ENCODE peak calls at places on chromosomes 5 and 9, in eight cellular contexts. E, I, B, U, V, L, X and G are unnamed samples.

GRCh38 chr5:83846601-83847000 is 125.9 kb upstream of the HAPLN1 start:
- DNase-seq in E (no peak), I (no peak), B (no peak), U (no peak), V (no peak), L (no peak), X (no peak), G (no peak)

GRCh38 chr9:133979124-133979920 is 12.8 kb downstream of the VAV2 start:
- DNase-seq in E (peak), I (peak), B (peak), U (no peak), V (no peak), L (no peak), X (no peak), G (peak)

GRCh38 chr5:110899566-110900412 is 161.0 kb downstream of the SLC25A46 start:
- DNase-seq in E (no peak), I (no peak), B (peak), U (no peak), V (no peak), L (no peak), X (no peak), G (no peak)

GRCh38 chr5:102229685-102230084 is 66.4 kb downstream of the SLCO4C1 start:
- DNase-seq in E (no peak), I (no peak), B (no peak), U (no peak), V (no peak), L (no peak), X (no peak), G (no peak)

GRCh38 chr5:23013395-23013994 is 160.4 kb upstream of the CDH12 start:
- DNase-seq in E (no peak), I (no peak), B (no peak), U (no peak), V (no peak), L (no peak), X (no peak), G (no peak)

GRCh38 chr9:77899679-77900354 is 131.8 kb downstream of the GNAQ start:
- DNase-seq in E (no peak), I (no peak), B (no peak), U (peak), V (no peak), L (peak), X (no peak), G (no peak)

GRCh38 chr5:138721979-138722378 is 31.2 kb upstream of the CTNNA1 start:
- DNase-seq in E (no peak), I (no peak), B (no peak), U (no peak), V (no peak), L (no peak), X (no peak), G (no peak)

GRCh38 chr5:68240196-68240595 is 24.6 kb downstream of the PIK3R1 start:
- DNase-seq in E (no peak), I (peak), B (peak), U (no peak), V (no peak), L (peak), X (no peak), G (peak)

GRCh38 chr9:100084734-100085133 is 14.1 kb downstream of the ERP44 start:
- DNase-seq in E (no peak), I (peak), B (peak), U (no peak), V (no peak), L (no peak), X (no peak), G (peak)

GRCh38 chr9:106074006-106074405 is 379.7 kb downstream of the TMEM38B start:
- DNase-seq in E (no peak), I (no peak), B (no peak), U (no peak), V (no peak), L (no peak), X (no peak), G (no peak)

GRCh38 chr9:33166263-33167083 is 663 bp downstream of the B4GALT1 start:
- DNase-seq in E (peak), I (no peak), B (no peak), U (no peak), V (no peak), L (no peak), X (no peak), G (peak)

GRCh38 chr5:173315495-173316352 is 12.5 kb downstream of the STC2 start:
- DNase-seq in E (no peak), I (no peak), B (no peak), U (no peak), V (peak), L (peak), X (no peak), G (no peak)

GRCh38 chr5:111603446-111603827 is 91.1 kb upstream of the STARD4 start:
- DNase-seq in E (no peak), I (no peak), B (no peak), U (no peak), V (no peak), L (no peak), X (peak), G (no peak)

GRCh38 chr9:120360046-120360445 is 219.9 kb downstream of the CDK5RAP2 start:
- DNase-seq in E (no peak), I (no peak), B (no peak), U (no peak), V (no peak), L (no peak), X (no peak), G (no peak)

GRCh38 chr9:89978185-89978584 is 373.4 kb downstream of the GADD45G start:
- DNase-seq in E (no peak), I (no peak), B (no peak), U (no peak), V (peak), L (peak), X (no peak), G (no peak)

GRCh38 chr5:79893485-79893884 is 97.6 kb downstream of the MTX3 start:
- DNase-seq in E (no peak), I (no peak), B (no peak), U (no peak), V (no peak), L (no peak), X (no peak), G (no peak)

GRCh38 chr5:82338731-82339130 is 60.6 kb upstream of the RPS23 start:
- DNase-seq in E (no peak), I (no peak), B (no peak), U (no peak), V (no peak), L (no peak), X (no peak), G (no peak)

GRCh38 chr5:107673368-107674136 is 2.8 kb upstream of the EFNA5 start:
- DNase-seq in E (peak), I (peak), B (peak), U (peak), V (peak), L (peak), X (peak), G (peak)

GRCh38 chr5:141704782-141705297 is 22.8 kb upstream of the ARAP3 start:
- DNase-seq in E (no peak), I (no peak), B (no peak), U (no peak), V (no peak), L (no peak), X (no peak), G (no peak)

GRCh38 chr5:112374356-112374755 is 44.7 kb downstream of the EPB41L4A start:
- DNase-seq in E (no peak), I (no peak), B (no peak), U (no peak), V (no peak), L (no peak), X (no peak), G (no peak)

GRCh38 chr5:163503106-163504090 is 2.0 kb upstream of the MAT2B start:
- DNase-seq in E (peak), I (peak), B (peak), U (peak), V (no peak), L (peak), X (peak), G (peak)

GRCh38 chr9:107208121-107208520 is 75.0 kb upstream of the RAD23B start:
- DNase-seq in E (no peak), I (no peak), B (no peak), U (no peak), V (no peak), L (no peak), X (no peak), G (no peak)

GRCh38 chr9:98538626-98539031 is 170.1 kb downstream of the GABBR2 start:
- DNase-seq in E (no peak), I (no peak), B (no peak), U (no peak), V (peak), L (no peak), X (no peak), G (no peak)

GRCh38 chr5:150085950-150086715 is at the start of gene CSF1R:
- DNase-seq in E (no peak), I (no peak), B (peak), U (no peak), V (no peak), L (no peak), X (no peak), G (no peak)

GRCh38 chr9:89920901-89921300 is 316.1 kb downstream of the GADD45G start:
- DNase-seq in E (no peak), I (no peak), B (no peak), U (no peak), V (no peak), L (no peak), X (no peak), G (no peak)

GRCh38 chr5:153530357-153531143 is 40.1 kb downstream of the GRIA1 start:
- DNase-seq in E (no peak), I (no peak), B (no peak), U (no peak), V (no peak), L (no peak), X (no peak), G (no peak)

GRCh38 chr5:67255881-67256280 is 59.3 kb upstream of the CD180 start:
- DNase-seq in E (no peak), I (no peak), B (no peak), U (no peak), V (no peak), L (no peak), X (peak), G (no peak)

GRCh38 chr9:89746385-89747116 is 141.7 kb downstream of the GADD45G start:
- DNase-seq in E (peak), I (no peak), B (no peak), U (no peak), V (no peak), L (no peak), X (no peak), G (no peak)

GRCh38 chr5:151295801-151296477 is 7.6 kb downstream of the SLC36A3 start:
- DNase-seq in E (no peak), I (no peak), B (no peak), U (no peak), V (no peak), L (no peak), X (no peak), G (no peak)

GRCh38 chr5:477247-477646 is 34.3 kb downstream of the EXOC3 start:
- DNase-seq in E (no peak), I (no peak), B (no peak), U (no peak), V (no peak), L (no peak), X (no peak), G (no peak)

GRCh38 chr5:74402553-74402952 is 238.0 kb downstream of the ENC1 start:
- DNase-seq in E (no peak), I (no peak), B (no peak), U (no peak), V (no peak), L (no peak), X (no peak), G (no peak)

GRCh38 chr9:98768344-98768743 is 28.0 kb downstream of the ANKS6 start:
- DNase-seq in E (no peak), I (no peak), B (no peak), U (no peak), V (no peak), L (no peak), X (no peak), G (no peak)

GRCh38 chr5:34034497-34035327 is 8.3 kb downstream of the C1QTNF3 start:
- DNase-seq in E (no peak), I (no peak), B (no peak), U (no peak), V (no peak), L (no peak), X (no peak), G (no peak)

GRCh38 chr5:113059232-113059805 is 82.7 kb downstream of the DCP2 start:
- DNase-seq in E (no peak), I (no peak), B (no peak), U (no peak), V (no peak), L (no peak), X (no peak), G (no peak)

GRCh38 chr5:111676926-111677415 is 80.0 kb downstream of the NREP start:
- DNase-seq in E (no peak), I (no peak), B (no peak), U (no peak), V (no peak), L (no peak), X (no peak), G (no peak)